ENCODE peak calls at places on chromosomes 13 and 19, in nine cellular contexts. R is left ventricle myocardium inferior, W is bronchial epithelial cell, A is fibroblast of villous mesenchyme, J is mucosa of descending colon, C is glutamatergic neuron, B is stomach, T is neural crest cell, Z is pancreas. U is an unnamed sample.

GRCh38 chr13:21541980-21542379 is 62.0 kb downstream of the MICU2 start:
- DNase-seq in R (no peak), W (no peak), A (no peak), J (no peak), C (no peak), B (no peak), T (no peak), Z (no peak), U (no peak)

GRCh38 chr13:33575378-33575777 is 242.6 kb upstream of the RFC3 start:
- DNase-seq in R (no peak), W (no peak), A (no peak), J (no peak), C (no peak), B (no peak), T (no peak), Z (no peak), U (no peak)

GRCh38 chr13:73962284-73962683 is 171.9 kb downstream of the KLF12 start:
- DNase-seq in R (no peak), W (no peak), A (no peak), J (no peak), C (no peak), B (no peak), T (no peak), Z (no peak), U (no peak)

GRCh38 chr13:78401833-78402232 is 201.5 kb downstream of the POU4F1 start:
- DNase-seq in R (no peak), W (no peak), A (no peak), J (no peak), C (no peak), B (no peak), T (no peak), Z (no peak), U (no peak)

GRCh38 chr13:86324191-86324590 is 525.0 kb upstream of the SLITRK6 start:
- DNase-seq in R (no peak), W (no peak), A (no peak), J (no peak), C (no peak), B (no peak), T (no peak), Z (no peak), U (no peak)

GRCh38 chr19:10111405-10111811 is at the start of gene P2RY11:
- DNase-seq in R (no peak), W (no peak), A (no peak), J (peak), C (no peak), B (no peak), T (no peak), Z (no peak), U (no peak)

GRCh38 chr13:26401578-26402021 is 147.7 kb downstream of the CDK8 start:
- DNase-seq in R (no peak), W (no peak), A (no peak), J (no peak), C (no peak), B (no peak), T (no peak), Z (no peak), U (no peak)

GRCh38 chr13:60335531-60335930 is 61.5 kb upstream of the TDRD3 start:
- DNase-seq in R (no peak), W (peak), A (peak), J (no peak), C (no peak), B (no peak), T (no peak), Z (no peak), U (no peak)

GRCh38 chr19:18049390-18049789 is 37.3 kb downstream of the IL12RB1 start:
- DNase-seq in R (peak), W (no peak), A (peak), J (peak), C (no peak), B (peak), T (no peak), Z (peak), U (no peak)

GRCh38 chr19:18657590-18658365 is 20.9 kb downstream of the KLHL26 start:
- DNase-seq in R (peak), W (no peak), A (peak), J (no peak), C (no peak), B (no peak), T (peak), Z (no peak), U (no peak)

GRCh38 chr13:95355491-95355890 is 54.2 kb upstream of the ABCC4 start:
- DNase-seq in R (no peak), W (peak), A (peak), J (no peak), C (no peak), B (no peak), T (no peak), Z (no peak), U (no peak)

GRCh38 chr19:11551603-11552235 is 7.3 kb downstream of the ELOF1 start:
- DNase-seq in R (no peak), W (no peak), A (peak), J (no peak), C (peak), B (no peak), T (no peak), Z (no peak), U (peak)

GRCh38 chr19:48635966-48636858 is 967 bp downstream of the DBP start:
- DNase-seq in R (no peak), W (no peak), A (no peak), J (peak), C (no peak), B (no peak), T (no peak), Z (peak), U (no peak)

GRCh38 chr13:91296011-91296410 is 51.5 kb upstream of the MIR17HG start:
- DNase-seq in R (no peak), W (no peak), A (no peak), J (peak), C (no peak), B (no peak), T (no peak), Z (no peak), U (no peak)

GRCh38 chr19:7456964-7457541 is 31.8 kb downstream of the PEX11G start:
- DNase-seq in R (no peak), W (peak), A (no peak), J (no peak), C (no peak), B (no peak), T (no peak), Z (no peak), U (no peak)

GRCh38 chr13:38618336-38618735 is 68.5 kb upstream of the FREM2 start:
- DNase-seq in R (no peak), W (no peak), A (no peak), J (no peak), C (no peak), B (no peak), T (no peak), Z (no peak), U (no peak)

GRCh38 chr19:13844130-13844631 is 32.8 kb upstream of the NANOS3 start:
- DNase-seq in R (no peak), W (peak), A (no peak), J (peak), C (no peak), B (no peak), T (no peak), Z (peak), U (peak)

GRCh38 chr13:59145381-59145780 is 1018.3 kb downstream of the DIAPH3 start:
- DNase-seq in R (no peak), W (no peak), A (no peak), J (no peak), C (no peak), B (no peak), T (no peak), Z (no peak), U (no peak)

GRCh38 chr19:39247701-39248664 is 673 bp downstream of the IFNL4 start:
- DNase-seq in R (no peak), W (no peak), A (no peak), J (no peak), C (peak), B (no peak), T (no peak), Z (no peak), U (no peak)

GRCh38 chr13:28716511-28716910 is 2.3 kb downstream of the SLC46A3 start:
- DNase-seq in R (peak), W (peak), A (peak), J (peak), C (no peak), B (no peak), T (no peak), Z (peak), U (peak)

GRCh38 chr19:16078759-16079707 is 2.7 kb downstream of the TPM4 start:
- DNase-seq in R (peak), W (peak), A (peak), J (peak), C (no peak), B (peak), T (no peak), Z (no peak), U (peak)

GRCh38 chr19:51632126-51632525 is 1.9 kb upstream of the SIGLEC5 start:
- DNase-seq in R (no peak), W (no peak), A (no peak), J (no peak), C (no peak), B (no peak), T (no peak), Z (no peak), U (no peak)

GRCh38 chr19:23098988-23099387 is 17.8 kb upstream of the ZNF730 start:
- DNase-seq in R (no peak), W (no peak), A (no peak), J (no peak), C (no peak), B (no peak), T (no peak), Z (no peak), U (no peak)

GRCh38 chr13:78562237-78562889 is 41.0 kb downstream of the POU4F1 start:
- DNase-seq in R (no peak), W (no peak), A (no peak), J (no peak), C (no peak), B (no peak), T (no peak), Z (no peak), U (no peak)

GRCh38 chr13:61994174-61994573 is 578.5 kb upstream of the PCDH20 start:
- DNase-seq in R (no peak), W (no peak), A (no peak), J (no peak), C (no peak), B (no peak), T (no peak), Z (no peak), U (no peak)

GRCh38 chr19:45601115-45601514 is 897 bp downstream of the GPR4 start:
- DNase-seq in R (no peak), W (no peak), A (no peak), J (no peak), C (no peak), B (no peak), T (no peak), Z (no peak), U (no peak)

GRCh38 chr19:45528744-45529453 is 21.6 kb downstream of the VASP start:
- DNase-seq in R (no peak), W (peak), A (no peak), J (peak), C (peak), B (peak), T (no peak), Z (peak), U (peak)

GRCh38 chr19:17865364-17866311 is 5.9 kb downstream of the RPL18A start:
- DNase-seq in R (no peak), W (peak), A (no peak), J (peak), C (no peak), B (peak), T (no peak), Z (no peak), U (peak)

GRCh38 chr19:45472557-45473365 is 5.0 kb downstream of the FOSB start:
- DNase-seq in R (no peak), W (no peak), A (no peak), J (no peak), C (no peak), B (no peak), T (no peak), Z (no peak), U (no peak)

GRCh38 chr19:48997972-48998371 is 4.3 kb downstream of the RUVBL2 start:
- DNase-seq in R (no peak), W (peak), A (peak), J (peak), C (peak), B (peak), T (peak), Z (no peak), U (peak)

GRCh38 chr19:16013851-16014840 is 62.1 kb upstream of the TPM4 start:
- DNase-seq in R (no peak), W (no peak), A (no peak), J (no peak), C (no peak), B (no peak), T (no peak), Z (no peak), U (no peak)

GRCh38 chr19:35299523-35300339 is 7.8 kb downstream of the MAG start:
- DNase-seq in R (no peak), W (no peak), A (no peak), J (no peak), C (no peak), B (no peak), T (no peak), Z (no peak), U (no peak)

GRCh38 chr13:28497143-28497876 is 2.4 kb upstream of the FLT1 start:
- DNase-seq in R (no peak), W (no peak), A (peak), J (no peak), C (no peak), B (no peak), T (no peak), Z (no peak), U (no peak)

GRCh38 chr19:32651729-32652140 is 23.2 kb downstream of the ANKRD27 start:
- DNase-seq in R (peak), W (no peak), A (peak), J (peak), C (peak), B (peak), T (peak), Z (no peak), U (no peak)

GRCh38 chr19:33499671-33500506 is 21.7 kb downstream of the PEPD start:
- DNase-seq in R (no peak), W (no peak), A (no peak), J (peak), C (no peak), B (no peak), T (no peak), Z (no peak), U (no peak)

GRCh38 chr19:29569038-29569911 is 36.8 kb upstream of the POP4 start:
- DNase-seq in R (no peak), W (no peak), A (no peak), J (no peak), C (no peak), B (peak), T (no peak), Z (no peak), U (no peak)

GRCh38 chr13:91381371-91381770 is 17.1 kb upstream of the GPC5 start:
- DNase-seq in R (no peak), W (peak), A (peak), J (no peak), C (no peak), B (no peak), T (no peak), Z (no peak), U (no peak)

GRCh38 chr13:110323986-110324749 is 17.1 kb downstream of the COL4A2 start:
- DNase-seq in R (no peak), W (no peak), A (no peak), J (no peak), C (no peak), B (no peak), T (no peak), Z (no peak), U (no peak)

GRCh38 chr19:57830071-57830602 is at the start of gene ZNF587B:
- DNase-seq in R (peak), W (peak), A (peak), J (peak), C (peak), B (peak), T (peak), Z (no peak), U (no peak)

DNA sequence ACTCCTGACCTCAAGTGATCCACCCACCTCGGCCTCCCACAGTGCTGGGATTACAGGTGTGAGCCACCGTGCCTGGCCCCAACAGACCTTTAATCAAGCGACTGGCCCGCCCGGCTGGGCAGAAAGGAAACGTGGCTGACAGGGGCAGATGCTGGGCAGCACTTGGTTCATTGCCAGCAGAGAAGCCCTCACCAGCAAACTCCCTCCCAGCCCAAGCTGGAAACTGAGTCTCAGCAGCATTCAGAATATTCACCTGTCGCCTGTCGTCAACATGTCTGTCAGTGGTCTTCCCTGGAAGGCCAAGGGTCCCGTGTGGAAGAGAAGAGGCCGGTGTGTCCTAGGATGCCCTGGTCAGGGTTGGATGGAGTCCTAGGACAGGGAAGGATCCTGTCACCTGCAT is 245.0 kb downstream of the TEX29 start:
- DNase-seq in R (no peak), W (no peak), A (no peak), J (no peak), C (no peak), B (no peak), T (no peak), Z (no peak), U (no peak)
- TF ChIP-seq CTCF in R (no peak), W (no peak), A (no peak), J (no peak), C (no peak), B (no peak), T (no peak), Z (no peak), U (no peak)

GRCh38 chr19:6396305-6396704 is 3.3 kb upstream of the GTF2F1 start:
- DNase-seq in R (no peak), W (no peak), A (no peak), J (no peak), C (no peak), B (no peak), T (no peak), Z (no peak), U (no peak)

GRCh38 chr19:6394831-6395230 is 1.9 kb upstream of the GTF2F1 start:
- DNase-seq in R (no peak), W (no peak), A (no peak), J (no peak), C (no peak), B (no peak), T (no peak), Z (no peak), U (no peak)

GRCh38 chr19:6393982-6394412 is 1.0 kb upstream of the GTF2F1 start:
- DNase-seq in R (no peak), W (no peak), A (no peak), J (no peak), C (no peak), B (no peak), T (no peak), Z (no peak), U (no peak)

GRCh38 chr19:6392219-6393073 is 518 bp downstream of the GTF2F1 start:
- DNase-seq in R (no peak), W (no peak), A (no peak), J (no peak), C (no peak), B (no peak), T (no peak), Z (no peak), U (no peak)

DNA sequence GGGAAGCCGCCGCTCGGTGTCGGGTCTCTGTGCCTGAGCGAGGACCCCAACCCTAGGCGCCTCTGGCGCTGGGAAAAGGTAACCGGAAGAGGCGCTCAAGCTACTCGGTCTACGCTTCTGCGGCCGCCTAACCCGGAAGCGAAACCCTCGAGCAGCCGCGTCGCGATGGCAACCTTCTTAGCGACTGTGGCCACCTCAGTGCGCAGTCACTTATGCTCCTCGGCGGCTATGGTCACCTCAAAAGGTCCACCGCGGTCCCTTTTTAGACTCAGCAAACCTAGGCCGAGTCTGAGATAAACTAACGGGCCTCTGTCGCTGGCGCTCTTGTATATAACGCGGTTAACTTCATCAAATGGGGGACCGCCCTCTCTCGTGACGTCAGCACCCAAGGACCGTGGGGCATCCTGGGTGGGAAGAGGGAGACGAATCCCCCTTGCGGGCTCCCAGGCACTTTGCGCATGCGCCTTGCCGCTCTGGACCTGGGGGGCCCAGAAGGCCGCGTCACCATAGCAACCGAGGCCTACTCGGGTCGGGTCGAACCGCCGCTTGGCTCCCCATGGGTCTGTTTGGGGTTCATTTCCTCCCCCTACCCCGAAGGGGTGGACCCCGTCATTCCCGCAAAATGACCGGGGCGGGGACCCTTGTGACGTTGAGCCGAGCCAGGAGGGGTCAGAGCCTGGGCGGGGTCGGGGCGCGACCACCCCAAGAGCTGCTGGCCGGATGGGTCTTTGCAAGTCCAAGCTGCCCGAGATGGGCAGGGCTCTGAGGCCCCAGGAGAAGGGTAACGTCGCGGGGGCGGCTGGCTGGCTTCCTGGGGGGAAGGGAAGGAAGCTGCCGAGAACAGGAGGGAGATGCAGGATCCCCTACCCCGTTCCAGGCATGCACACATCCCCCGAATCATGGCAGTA is at the start of gene GTF2F1:
- DNase-seq in R (peak), W (peak), A (peak), J (peak), C (peak), B (peak), T (peak), Z (peak), U (peak)
- TF ChIP-seq CTCF in R (peak), W (peak), A (peak), J (no peak), C (no peak), B (no peak), T (no peak), Z (no peak), U (no peak)

DNA sequence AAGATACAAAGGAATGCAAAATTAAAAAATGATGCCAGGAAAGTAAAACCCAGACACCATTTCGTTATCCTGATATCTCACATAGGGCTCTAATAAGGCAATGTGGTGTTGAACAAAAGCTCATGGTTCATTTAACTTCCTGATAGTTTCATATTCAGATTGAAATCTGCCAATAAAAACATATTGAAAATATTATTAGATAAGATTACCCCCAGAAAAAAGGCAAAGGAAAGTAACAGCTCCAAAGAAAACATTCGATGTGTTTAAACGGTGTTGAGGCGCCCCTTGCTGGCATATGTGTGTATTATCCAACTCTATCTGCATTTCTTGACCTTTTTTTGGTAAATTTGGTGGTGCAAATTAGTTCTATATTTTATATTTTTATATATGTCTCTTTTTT is 75.9 kb downstream of the ESD start:
- DNase-seq in R (peak), W (peak), A (peak), J (no peak), C (peak), B (peak), T (peak), Z (peak), U (peak)
- TF ChIP-seq CTCF in R (peak), W (peak), A (peak), J (no peak), C (peak), B (peak), T (peak), Z (peak), U (peak)

DNA sequence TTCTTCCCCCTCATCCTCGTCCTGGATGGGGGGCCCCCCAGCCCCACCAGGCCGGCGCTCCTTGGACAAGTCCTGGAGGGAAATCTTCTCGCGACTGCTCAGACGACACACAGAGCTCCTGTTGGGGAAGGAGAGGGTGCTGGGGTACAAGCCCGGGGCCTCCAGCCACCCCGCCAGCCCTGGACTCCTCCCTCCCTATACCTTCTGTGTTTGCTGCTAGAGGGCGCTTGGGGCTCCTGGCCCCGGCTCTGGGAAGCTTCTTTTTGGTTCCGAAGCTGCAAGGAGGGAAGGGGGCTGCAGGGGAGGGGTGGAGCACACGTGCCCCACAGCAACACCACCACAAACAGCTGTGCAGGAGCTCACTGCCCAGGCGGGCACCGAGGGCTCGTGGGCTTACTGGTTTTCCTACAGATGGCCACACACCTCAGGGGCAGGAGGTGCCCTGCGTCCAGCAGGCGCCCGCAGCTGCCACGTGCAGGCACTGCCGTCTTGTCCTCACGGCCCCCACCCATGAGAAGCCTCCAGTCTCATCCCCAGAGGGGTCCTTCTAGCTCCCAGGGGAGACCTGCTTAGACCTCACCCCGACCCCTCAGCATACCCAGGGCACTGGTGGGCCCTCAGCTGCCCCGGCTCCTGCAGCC is 20.5 kb downstream of the EPS8L1 start:
- DNase-seq in R (no peak), W (no peak), A (no peak), J (no peak), C (no peak), B (no peak), T (no peak), Z (no peak), U (no peak)
- TF ChIP-seq CTCF in R (no peak), W (no peak), A (no peak), J (no peak), C (no peak), B (no peak), T (no peak), Z (no peak), U (no peak)

U was measured in Calu3.